ENCODE peak calls at places on chromosomes 5 and 9, in five cellular contexts. Y, Q, U, Z and M are unnamed samples.

GRCh38 chr5:150561571-150562295 is 53.8 kb downstream of the NDST1 start:
- DNase-seq in U (no peak), Y (no peak), Q (no peak), Z (no peak), M (no peak)

GRCh38 chr9:19375536-19375935 is 4.5 kb downstream of the RPS6 start:
- DNase-seq in Q (no peak), Y (no peak), Z (no peak), U (no peak), M (no peak)

GRCh38 chr5:179595916-179596315 is 27.6 kb downstream of the HNRNPH1 start:
- DNase-seq in Q (no peak), Z (no peak), U (no peak), Y (no peak), M (no peak)

GRCh38 chr5:137621861-137622823 is 113.7 kb downstream of the KLHL3 start:
- DNase-seq in Q (no peak), Z (no peak), U (no peak), Y (no peak), M (no peak)

GRCh38 chr5:86797677-86798076 is 179.9 kb downstream of the COX7C start:
- DNase-seq in Q (no peak), Z (no peak), U (no peak), Y (no peak), M (no peak)

GRCh38 chr5:178466342-178466741 is 123.9 kb downstream of the COL23A1 start:
- DNase-seq in Z (no peak), Q (no peak), Y (no peak), U (no peak), M (no peak)

GRCh38 chr5:112957409-112957808 is 19.2 kb upstream of the DCP2 start:
- DNase-seq in Q (no peak), U (no peak), Y (no peak), Z (no peak), M (peak)

GRCh38 chr9:132919609-132920268 is 24.7 kb downstream of the TSC1 start:
- DNase-seq in Y (no peak), Z (no peak), U (no peak), Q (no peak), M (no peak)

GRCh38 chr9:132069046-132069898 is 10.4 kb downstream of the MED27 start:
- DNase-seq in U (no peak), Z (no peak), Y (no peak), Q (no peak), M (no peak)

GRCh38 chr9:134624827-134625181 is 16.8 kb upstream of the COL5A1 start:
- DNase-seq in U (no peak), Z (no peak), Q (no peak), Y (peak), M (no peak)

GRCh38 chr9:89089176-89089575 is 89.4 kb downstream of the SHC3 start:
- DNase-seq in Q (no peak), Z (no peak), U (no peak), Y (no peak), M (no peak)

GRCh38 chr5:108409781-108410180 is 27.9 kb upstream of the FBXL17 start:
- DNase-seq in Y (no peak), U (no peak), Z (no peak), Q (no peak), M (no peak)

GRCh38 chr5:37015795-37016666 is 139.5 kb downstream of the NIPBL start:
- DNase-seq in U (no peak), Y (no peak), Z (no peak), Q (no peak), M (no peak)

GRCh38 chr5:163094492-163095180 is 342.8 kb upstream of the CCNG1 start:
- DNase-seq in Q (no peak), Y (no peak), Z (no peak), U (no peak), M (no peak)

GRCh38 chr9:6078382-6079105 is 63.1 kb upstream of the RANBP6 start:
- DNase-seq in Q (no peak), Y (peak), Z (no peak), U (no peak), M (no peak)

GRCh38 chr5:65708140-65708539 is 13.8 kb downstream of the SGTB start:
- DNase-seq in Q (no peak), Y (no peak), Z (no peak), U (no peak), M (no peak)

GRCh38 chr5:28975508-28975907 is 1937.1 kb upstream of the CDH9 start:
- DNase-seq in U (no peak), Y (no peak), Z (no peak), Q (no peak), M (no peak)

DNA sequence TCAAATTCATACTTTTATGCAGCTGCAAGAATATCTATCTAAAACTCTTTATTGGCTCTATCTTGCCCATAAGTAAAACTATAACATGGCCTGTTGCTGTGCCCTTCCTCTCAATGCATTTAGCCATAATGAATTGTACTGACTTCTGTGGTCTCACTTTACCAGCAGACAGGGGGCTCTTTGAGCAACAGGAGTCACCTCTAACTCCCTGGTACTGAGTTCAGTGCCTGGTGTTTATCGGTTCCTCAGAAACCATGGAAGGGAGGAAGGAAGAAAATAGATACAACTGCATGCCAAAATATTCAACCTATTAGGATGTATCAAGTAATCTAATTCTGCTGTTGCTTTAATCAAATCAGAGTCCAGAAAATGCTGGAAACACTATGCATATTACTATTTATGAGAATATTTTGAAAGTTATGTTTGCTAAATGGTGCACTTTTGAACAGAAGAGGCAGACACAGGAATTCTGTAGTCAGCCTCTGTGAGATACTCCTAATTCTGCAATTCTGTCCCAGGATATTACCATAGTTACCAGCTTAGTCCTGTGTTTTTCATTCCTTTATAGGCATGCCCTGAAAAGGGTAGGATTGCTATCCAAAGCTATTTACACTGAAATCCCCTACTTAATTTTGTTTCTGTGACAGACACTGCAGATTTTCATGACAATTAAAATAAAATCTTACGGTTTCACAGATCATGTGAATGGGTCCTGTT is 89.8 kb downstream of the CD180 start:
- DNase-seq in Z (no peak), Q (no peak), U (no peak), Y (no peak), M (no peak)
- TF ChIP-seq CTCF in Z (no peak), Q (no peak), U (no peak), Y (no peak), M (no peak)

DNA sequence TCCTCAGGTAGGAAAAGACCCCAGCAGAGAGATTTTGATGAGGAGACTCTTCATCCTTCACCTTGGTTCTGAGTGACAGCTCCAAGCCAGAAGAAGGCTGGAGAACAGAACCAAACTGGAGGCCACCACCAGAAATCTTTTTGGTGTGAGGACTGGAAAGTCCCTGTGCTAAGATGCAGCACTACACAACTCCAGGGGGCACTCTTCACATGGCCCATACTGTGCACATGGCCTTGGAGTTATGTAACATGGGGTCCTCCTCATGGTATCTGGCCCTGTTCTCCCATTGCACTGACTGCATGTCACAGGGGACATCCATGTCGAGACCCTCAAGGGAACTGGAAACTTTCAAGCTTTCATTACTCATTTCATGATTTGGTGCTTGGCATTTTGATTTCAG is 17.3 kb upstream of the STX17 start:
- DNase-seq in Y (no peak), Q (no peak), U (no peak), Z (no peak), M (no peak)
- TF ChIP-seq CTCF in Y (no peak), Q (no peak), U (no peak), Z (no peak), M (peak)

GRCh38 chr9:137626448-137626847 is 7.6 kb downstream of the EHMT1 start:
- DNase-seq in U (no peak), Y (no peak), Q (no peak), Z (no peak), M (no peak)

GRCh38 chr9:137632432-137633161 is 13.8 kb downstream of the EHMT1 start:
- DNase-seq in U (no peak), Y (no peak), Q (no peak), Z (no peak), M (no peak)

GRCh38 chr9:137631608-137632431 is 13.0 kb downstream of the EHMT1 start:
- DNase-seq in Q (no peak), U (no peak), Z (no peak), Y (no peak), M (no peak)

GRCh38 chr9:137630684-137631083 is 11.9 kb downstream of the EHMT1 start:
- DNase-seq in Z (no peak), U (no peak), Q (no peak), Y (no peak), M (no peak)

DNA sequence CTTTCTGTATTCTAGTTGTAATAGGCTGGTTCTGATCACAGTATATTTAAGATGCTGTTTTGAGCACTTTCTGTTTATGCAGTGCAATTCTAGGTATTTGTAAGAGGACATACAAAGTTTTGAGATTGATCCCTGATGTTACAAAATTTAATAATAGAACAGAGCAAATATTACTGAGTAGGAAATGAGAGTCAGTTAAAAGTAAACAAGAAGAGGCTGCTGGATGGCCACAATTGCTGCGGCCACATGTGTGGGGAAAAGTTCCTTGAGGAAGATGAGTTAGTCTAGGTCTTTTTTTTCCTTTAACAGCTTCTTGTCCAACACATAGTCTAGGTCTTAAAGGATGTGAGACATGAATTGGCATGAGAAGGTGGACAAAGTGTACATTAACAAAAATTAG is 11.3 kb downstream of the EHMT1 start:
- DNase-seq in Q (no peak), Y (no peak), Z (no peak), U (no peak), M (no peak)
- TF ChIP-seq CTCF in Q (no peak), Y (no peak), Z (no peak), U (no peak), M (no peak)

DNA sequence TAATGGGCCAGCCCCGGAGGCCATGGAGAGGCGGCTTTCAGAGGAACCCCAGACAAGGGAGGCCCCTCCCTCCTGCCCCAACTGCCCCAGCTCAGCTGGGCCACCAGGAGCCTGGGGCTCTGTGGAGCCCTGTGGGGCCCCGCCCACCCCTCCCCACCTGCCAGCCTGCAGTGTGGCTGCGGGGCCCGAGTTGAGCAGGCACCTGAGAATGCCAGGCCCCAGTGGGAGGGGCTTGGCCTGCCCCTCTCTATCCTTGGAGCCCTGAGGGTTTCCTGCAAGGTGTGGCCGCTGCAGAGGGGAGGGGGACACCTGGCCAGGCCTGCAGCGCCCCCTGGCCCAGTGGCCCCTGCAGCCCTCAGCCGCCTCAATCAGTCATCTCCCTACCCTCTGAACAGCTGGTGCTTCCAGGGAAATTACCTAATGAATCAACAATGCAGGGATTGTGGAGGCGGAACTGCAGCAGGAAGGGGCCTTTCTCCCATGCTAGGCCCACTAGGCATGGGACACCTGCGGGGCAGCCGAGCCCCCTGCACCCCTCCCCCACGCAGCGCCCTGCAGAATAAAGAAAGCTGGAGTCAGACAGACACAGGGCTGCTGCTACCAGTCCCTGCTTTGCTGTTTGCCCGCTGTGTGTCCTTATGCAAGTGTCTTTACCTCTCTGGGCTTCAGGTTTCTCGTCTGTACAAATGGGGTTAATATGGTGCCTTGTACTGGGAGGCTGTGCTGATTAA is 48.0 kb downstream of the LMX1B start:
- DNase-seq in Y (peak), Z (no peak), U (no peak), Q (no peak), M (no peak)
- TF ChIP-seq CTCF in Y (no peak), Z (no peak), U (no peak), Q (no peak), M (no peak)